ENCODE peak calls at places on chromosome 5, in six cellular contexts. B, Q, R, Z, T and J are unnamed samples.

GRCh38 chr5:172864747-172865146 is 30.7 kb downstream of the ERGIC1 start:
- DNase-seq in B (no peak), Q (no peak), R (no peak), Z (peak), T (no peak), J (no peak)

GRCh38 chr5:8710426-8710930 is 835.4 kb downstream of the SEMA5A start:
- DNase-seq in B (no peak), Q (no peak), R (no peak), Z (no peak), T (no peak), J (no peak)

GRCh38 chr5:15938961-15939360 is 240.6 kb downstream of the MARCHF11 start:
- DNase-seq in B (no peak), Q (no peak), R (no peak), Z (no peak), T (peak), J (no peak)

GRCh38 chr5:165321912-165322311 is 1816.5 kb downstream of the MAT2B start:
- DNase-seq in B (no peak), Q (no peak), R (no peak), Z (no peak), T (no peak), J (no peak)

GRCh38 chr5:138985256-138985655 is 110.1 kb upstream of the LRRTM2 start:
- DNase-seq in B (no peak), Q (no peak), R (no peak), Z (no peak), T (no peak), J (no peak)

GRCh38 chr5:54227109-54227508 is 83.3 kb downstream of the ARL15 start:
- DNase-seq in B (no peak), Q (no peak), R (no peak), Z (no peak), T (no peak), J (no peak)

GRCh38 chr5:93078082-93079038 is 502.7 kb downstream of the NR2F1-AS1 start:
- DNase-seq in B (no peak), Q (no peak), R (no peak), Z (peak), T (peak), J (peak)

GRCh38 chr5:55227738-55228430 is 769 bp upstream of the MCIDAS start:
- DNase-seq in B (no peak), Q (no peak), R (no peak), Z (no peak), T (no peak), J (no peak)

GRCh38 chr5:135195267-135195603 is 161.2 kb upstream of the PITX1 start:
- DNase-seq in B (no peak), Q (no peak), R (no peak), Z (no peak), T (no peak), J (no peak)

GRCh38 chr5:54991446-54991845 is 6.1 kb upstream of the ESM1 start:
- DNase-seq in B (no peak), Q (no peak), R (no peak), Z (no peak), T (no peak), J (no peak)

GRCh38 chr5:50439221-50439620 is 1.9 kb downstream of the EMB start:
- DNase-seq in B (no peak), Q (no peak), R (no peak), Z (no peak), T (no peak), J (no peak)

GRCh38 chr5:50441479-50441815 is 359 bp upstream of the EMB start:
- DNase-seq in B (no peak), Q (no peak), R (no peak), Z (no peak), T (no peak), J (no peak)

GRCh38 chr5:50445281-50445949 is 4.3 kb upstream of the EMB start:
- DNase-seq in B (no peak), Q (no peak), R (no peak), Z (no peak), T (no peak), J (peak)

GRCh38 chr5:50435131-50435530 is 6.0 kb downstream of the EMB start:
- DNase-seq in B (no peak), Q (no peak), R (no peak), Z (no peak), T (no peak), J (no peak)

GRCh38 chr5:50440651-50441478 is at the start of gene EMB:
- DNase-seq in B (peak), Q (peak), R (no peak), Z (no peak), T (no peak), J (peak)
- TF ChIP-seq POLR2A in B (no peak), Q (no peak), R (no peak), Z (no peak), T (no peak), J (peak)

GRCh38 chr5:132831095-132831860 is 831 bp upstream of the SHROOM1 start:
- DNase-seq in B (no peak), Q (no peak), R (no peak), Z (no peak), T (no peak), J (no peak)

GRCh38 chr5:132832612-132833011 is 2.2 kb upstream of the SHROOM1 start:
- DNase-seq in B (no peak), Q (no peak), R (no peak), Z (no peak), T (no peak), J (no peak)

GRCh38 chr5:132829742-132830435 is 558 bp downstream of the SHROOM1 start:
- DNase-seq in B (peak), Q (peak), R (peak), Z (peak), T (peak), J (peak)

GRCh38 chr5:132828846-132829494 is 1.5 kb downstream of the SHROOM1 start:
- DNase-seq in B (no peak), Q (no peak), R (no peak), Z (no peak), T (no peak), J (no peak)

GRCh38 chr5:132830436-132831094 is at the start of gene SHROOM1:
- DNase-seq in B (peak), Q (peak), R (peak), Z (peak), T (peak), J (peak)
- TF ChIP-seq POLR2A in B (peak), Q (no peak), R (peak), Z (peak), T (peak), J (no peak)

GRCh38 chr5:140228364-140228837 is 53.4 kb downstream of the CYSTM1 start:
- DNase-seq in B (no peak), Q (no peak), R (no peak), Z (no peak), T (no peak), J (no peak)
- TF ChIP-seq POLR2A in B (no peak), Q (no peak), R (no peak), Z (no peak), T (no peak), J (no peak)

DNA sequence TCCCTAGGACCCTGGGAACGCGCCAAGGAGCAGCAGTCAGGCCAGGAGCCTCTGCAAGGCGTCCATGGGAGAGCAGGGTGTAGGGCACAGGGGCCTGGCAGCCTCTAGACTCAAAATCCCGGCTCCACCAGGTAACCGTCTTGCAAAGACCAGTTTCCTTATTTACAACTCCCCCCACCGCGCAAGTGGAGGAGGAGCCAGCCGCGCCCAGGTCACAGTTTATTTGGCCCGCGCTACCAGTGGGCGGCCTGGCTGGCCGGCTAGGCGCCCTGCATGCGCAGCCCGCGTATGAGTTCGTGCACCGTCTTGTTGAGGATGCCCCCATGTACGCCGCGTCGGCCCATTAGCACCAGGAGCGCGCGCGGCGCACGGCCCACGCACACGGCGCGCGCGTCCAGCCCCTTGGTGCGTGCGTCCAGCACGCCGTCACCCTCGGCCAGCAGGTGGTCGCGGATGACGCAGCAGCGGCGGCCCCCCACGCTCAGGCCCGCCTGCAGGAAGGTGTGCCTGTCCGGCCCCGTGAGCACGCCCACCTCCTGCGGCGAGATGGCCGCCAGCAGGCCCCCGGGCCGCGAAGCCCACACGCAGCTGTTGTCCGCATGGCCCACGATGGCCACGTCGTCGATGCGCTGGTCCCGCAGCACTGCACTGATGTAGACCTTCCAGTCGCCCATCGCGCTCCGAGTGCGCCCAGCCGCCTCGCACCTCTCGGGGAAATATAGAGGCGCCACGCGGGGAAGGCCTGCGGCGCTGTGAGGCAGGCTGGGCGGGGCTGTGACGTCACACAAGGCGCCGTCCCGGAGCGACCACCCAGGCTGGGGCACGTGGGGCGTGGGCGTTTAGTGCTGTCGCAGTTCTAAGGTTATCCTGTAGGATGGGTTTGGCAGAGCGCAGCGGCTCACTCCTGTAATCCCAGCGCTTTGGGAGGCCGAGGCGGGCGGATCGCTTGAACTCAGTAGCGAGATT is at the start of gene PFN3:
- DNase-seq in B (no peak), Q (no peak), R (no peak), Z (no peak), T (no peak), J (no peak)
- TF ChIP-seq POLR2A in B (no peak), Q (no peak), R (no peak), Z (no peak), T (no peak), J (no peak)

DNA sequence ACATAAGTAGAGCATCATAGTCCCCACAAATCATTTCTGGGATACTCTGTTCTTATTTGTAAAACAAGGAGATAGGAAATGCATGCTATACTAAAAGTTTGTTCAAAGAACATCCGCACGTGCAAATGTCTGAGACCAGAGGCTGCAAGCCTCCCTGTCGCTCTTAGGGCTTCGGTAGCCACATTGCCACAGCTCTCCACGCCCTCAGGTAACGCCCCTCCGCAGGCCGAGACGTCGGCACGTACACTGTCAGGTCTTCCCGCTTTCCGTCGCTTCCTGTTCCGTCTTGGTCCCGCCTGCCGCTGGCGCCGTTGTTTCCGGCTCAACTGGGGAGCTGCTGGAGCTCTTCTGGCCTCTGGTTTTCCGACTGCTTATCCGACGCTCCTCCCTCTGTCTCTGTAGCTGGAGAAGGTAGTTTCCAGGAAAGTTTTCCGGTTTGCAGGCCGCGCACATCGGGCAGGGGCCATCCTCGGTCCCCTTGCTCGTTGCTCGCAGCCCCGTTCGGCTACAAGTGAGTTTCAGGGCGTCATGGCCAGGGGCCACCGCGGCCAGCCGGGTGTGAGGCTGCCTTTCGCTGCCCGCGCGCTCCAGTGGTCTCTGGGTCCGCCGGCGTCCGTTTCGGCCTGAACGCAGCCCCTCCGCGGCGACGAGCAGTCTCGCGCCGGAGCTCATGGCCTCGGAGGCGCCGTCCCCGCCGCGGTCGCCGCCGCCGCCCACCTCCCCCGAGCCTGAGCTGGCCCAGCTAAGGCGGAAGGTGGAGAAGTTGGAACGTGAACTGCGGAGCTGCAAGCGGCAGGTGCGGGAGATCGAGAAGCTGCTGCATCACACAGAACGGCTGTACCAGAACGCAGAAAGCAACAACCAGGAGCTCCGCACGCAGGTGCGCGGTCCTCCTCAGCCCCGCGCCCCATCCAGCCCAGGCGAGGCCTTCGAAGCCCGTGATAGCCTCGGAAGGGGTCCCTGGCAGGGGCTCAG is at the start of gene AGGF1:
- DNase-seq in B (peak), Q (peak), R (peak), Z (peak), T (peak), J (peak)
- TF ChIP-seq POLR2A in B (peak), Q (no peak), R (peak), Z (peak), T (peak), J (peak)

GRCh38 chr5:150762216-150762615 is 3.4 kb upstream of the DCTN4 start:
- DNase-seq in B (no peak), Q (no peak), R (no peak), Z (no peak), T (no peak), J (peak)

GRCh38 chr5:150758210-150758533 is 645 bp downstream of the DCTN4 start:
- DNase-seq in B (no peak), Q (no peak), R (no peak), Z (no peak), T (no peak), J (no peak)

GRCh38 chr5:150759334-150759583 is 442 bp upstream of the DCTN4 start:
- DNase-seq in B (no peak), Q (no peak), R (no peak), Z (no peak), T (no peak), J (no peak)

GRCh38 chr5:150757087-150757649 is 1.6 kb downstream of the DCTN4 start:
- DNase-seq in B (no peak), Q (no peak), R (peak), Z (no peak), T (no peak), J (peak)

GRCh38 chr5:150758534-150759333 is at the start of gene DCTN4:
- DNase-seq in B (peak), Q (peak), R (peak), Z (peak), T (peak), J (peak)
- TF ChIP-seq POLR2A in B (peak), Q (no peak), R (peak), Z (peak), T (peak), J (peak)

GRCh38 chr5:141960018-141960417 is 2.0 kb upstream of the PCDH12 start:
- DNase-seq in B (no peak), Q (peak), R (peak), Z (no peak), T (no peak), J (peak)

GRCh38 chr5:141960449-141961323 is 2.7 kb upstream of the PCDH12 start:
- DNase-seq in B (peak), Q (peak), R (peak), Z (peak), T (peak), J (peak)

GRCh38 chr5:141957367-141957993 is 522 bp downstream of the PCDH12 start:
- DNase-seq in B (peak), Q (peak), R (no peak), Z (no peak), T (no peak), J (peak)

GRCh38 chr5:141958773-141959172 is 771 bp upstream of the PCDH12 start:
- DNase-seq in B (peak), Q (peak), R (no peak), Z (no peak), T (no peak), J (peak)

GRCh38 chr5:141958113-141958512 is at the start of gene PCDH12:
- DNase-seq in B (peak), Q (peak), R (no peak), Z (peak), T (no peak), J (peak)
- TF ChIP-seq POLR2A in B (no peak), Q (no peak), R (no peak), Z (no peak), T (no peak), J (no peak)

GRCh38 chr5:111512406-111513174 is at the start of gene STARD4:
- DNase-seq in B (peak), Q (peak), R (peak), Z (peak), T (peak), J (peak)
- TF ChIP-seq POLR2A in B (peak), Q (no peak), R (peak), Z (peak), T (peak), J (peak)

GRCh38 chr5:157817928-157818327 is 41.0 kb downstream of the CLINT1 start:
- DNase-seq in B (no peak), Q (no peak), R (no peak), Z (no peak), T (no peak), J (no peak)

GRCh38 chr5:157818368-157818767 is 40.6 kb downstream of the CLINT1 start:
- DNase-seq in B (no peak), Q (no peak), R (no peak), Z (no peak), T (no peak), J (no peak)

GRCh38 chr5:157819502-157820125 is 39.3 kb downstream of the CLINT1 start:
- DNase-seq in B (no peak), Q (no peak), R (no peak), Z (no peak), T (no peak), J (no peak)

GRCh38 chr5:157820593-157821252 is 38.2 kb downstream of the CLINT1 start:
- DNase-seq in B (no peak), Q (no peak), R (peak), Z (no peak), T (no peak), J (peak)

DNA sequence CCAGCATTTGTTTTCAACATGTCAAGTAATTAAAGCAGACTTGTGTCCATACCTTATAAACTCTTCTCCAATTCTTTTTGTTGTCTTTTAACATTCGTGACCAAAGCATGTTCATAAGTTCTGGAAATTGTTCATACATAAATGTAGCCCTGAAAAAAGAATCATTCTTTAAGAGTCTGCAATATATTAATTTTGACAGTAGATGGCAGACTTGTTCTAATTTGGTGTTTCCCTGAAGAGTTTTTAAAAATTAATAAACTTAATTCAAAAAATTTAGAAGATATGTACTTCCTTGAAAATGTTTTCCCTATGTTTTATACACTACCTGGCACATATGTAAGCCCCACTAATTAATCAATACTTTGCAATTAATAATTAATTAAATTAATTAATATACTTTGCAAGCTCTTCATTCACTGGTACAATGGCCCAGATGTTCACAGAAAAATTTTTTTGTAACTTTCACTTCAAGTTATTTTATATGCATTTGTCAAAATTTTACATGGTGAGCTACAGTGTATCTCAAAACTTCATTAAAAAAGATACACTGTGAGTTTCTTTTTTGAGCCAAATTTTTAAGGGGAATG is 42.2 kb downstream of the CLINT1 start:
- DNase-seq in B (no peak), Q (no peak), R (no peak), Z (no peak), T (no peak), J (peak)
- TF ChIP-seq POLR2A in B (no peak), Q (no peak), R (no peak), Z (no peak), T (no peak), J (no peak)